ENCODE peak calls at places on chromosome 6, in ten cellular contexts. S is neural progenitor cell; W is naive thymus-derived CD4-positive, alpha-beta T cell; B is CD4-positive, alpha-beta memory T cell; Q is fibroblast of pulmonary artery; N is fibroblast of the aortic adventitia; P is gastrocnemius medialis; T is A549; D is dorsolateral prefrontal cortex; Y is keratinocyte. C is an unnamed sample.
A peak's percentile ranks its signal among the peaks of the same experiment; 100 is the strongest.

GRCh38 chr6:111605100-111605748 is 454 bp downstream of the TRAF3IP2 start:
- DNase-seq in S (peak; percentile 72), W (peak; percentile 34), B (no peak), Q (peak; percentile 97), N (peak; percentile 98), P (peak; percentile 92), T (peak; percentile 31), D (no peak), Y (no peak), C (peak; percentile 88)

GRCh38 chr6:4350571-4351505 is 215.5 kb upstream of the ECI2 start:
- DNase-seq in S (no peak), W (no peak), B (no peak), Q (peak; percentile 87), N (peak; percentile 36), P (no peak), T (no peak), D (no peak), Y (no peak), C (peak; percentile 38)

GRCh38 chr6:24918641-24919403 is 16.9 kb downstream of the RIPOR2 start:
- DNase-seq in S (no peak), W (no peak), B (no peak), Q (no peak), N (no peak), P (peak; percentile 90), T (no peak), D (no peak), Y (no peak), C (no peak)

GRCh38 chr6:20572940-20573339 is 38.7 kb downstream of the CDKAL1 start:
- DNase-seq in S (no peak), W (no peak), B (no peak), Q (peak; percentile 90), N (peak; percentile 75), P (no peak), T (no peak), D (no peak), Y (no peak), C (peak; percentile 16)

GRCh38 chr6:79127660-79128059 is 49.6 kb upstream of the PHIP start:
- DNase-seq in S (peak; percentile 5), W (no peak), B (no peak), Q (no peak), N (no peak), P (no peak), T (no peak), D (no peak), Y (no peak), C (no peak)

GRCh38 chr6:49541210-49541724 is 9.2 kb upstream of the C6orf141 start:
- DNase-seq in S (no peak), W (no peak), B (no peak), Q (peak; percentile 95), N (peak; percentile 94), P (no peak), T (peak; percentile 46), D (no peak), Y (peak; percentile 80), C (peak; percentile 74)

GRCh38 chr6:25706314-25707014 is 48.1 kb upstream of the SLC17A4 start:
- DNase-seq in S (no peak), W (no peak), B (no peak), Q (peak; percentile 41), N (peak; percentile 7), P (no peak), T (no peak), D (no peak), Y (no peak), C (no peak)

GRCh38 chr6:72724545-72724944 is 102.7 kb downstream of the KCNQ5 start:
- DNase-seq in S (no peak), W (no peak), B (no peak), Q (no peak), N (no peak), P (no peak), T (no peak), D (no peak), Y (no peak), C (peak; percentile 58)

GRCh38 chr6:69871107-69871506 is 4.8 kb downstream of the COL19A1 start:
- DNase-seq in S (no peak), W (no peak), B (no peak), Q (no peak), N (no peak), P (no peak), T (no peak), D (no peak), Y (no peak), C (no peak)

GRCh38 chr6:131954099-131954774 is 3.1 kb upstream of the CCN2 start:
- DNase-seq in S (no peak), W (no peak), B (no peak), Q (peak; percentile 82), N (peak; percentile 75), P (no peak), T (no peak), D (no peak), Y (no peak), C (no peak)

DNA sequence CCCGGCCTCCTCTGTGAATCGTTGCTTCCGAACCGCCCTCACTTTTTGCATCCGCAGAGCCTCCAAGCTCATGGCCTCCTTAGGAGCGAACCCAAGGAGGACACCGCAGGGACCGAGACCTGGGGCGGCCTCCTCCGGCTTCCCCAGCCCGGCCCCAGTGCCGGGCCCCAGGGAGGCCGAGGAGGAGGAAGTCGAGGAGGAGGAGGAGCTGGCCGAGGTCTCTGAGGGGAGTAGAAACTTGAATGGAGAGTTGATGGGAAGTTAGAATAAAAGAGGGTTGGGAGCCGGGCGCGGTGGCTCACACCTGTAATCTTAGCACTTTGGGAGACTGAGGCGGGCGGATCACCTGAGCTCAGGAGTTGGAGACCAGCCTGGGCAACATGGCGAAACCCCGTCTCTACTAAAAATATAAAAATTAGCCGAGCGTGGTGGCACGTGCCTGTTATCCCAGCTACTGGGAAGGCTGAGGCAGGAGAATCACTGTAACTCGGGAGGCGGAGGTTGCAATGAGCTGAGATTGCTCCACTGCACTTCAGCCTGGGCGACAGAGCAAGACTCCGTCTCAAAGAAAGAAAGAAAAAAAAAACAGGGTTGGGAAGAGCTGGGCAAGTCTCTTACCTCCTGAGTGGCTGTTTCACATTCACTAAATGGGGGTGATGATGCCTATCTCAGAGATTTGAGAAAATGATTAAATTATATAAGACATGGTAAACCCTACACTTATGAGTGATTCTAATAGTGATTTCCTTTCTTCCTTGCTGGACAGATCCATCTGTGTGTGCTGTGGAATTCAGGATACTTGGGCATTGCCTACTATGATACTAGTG is 805 bp downstream of the MSH5 start:
- DNase-seq in S (no peak), W (no peak), B (no peak), Q (no peak), N (no peak), P (no peak), T (no peak), D (no peak), Y (no peak), C (no peak)
- H3K4me3 ChIP-seq in S (peak overlapping the region; percentile 48), W (peak overlapping the region; percentile 68), B (peak overlapping the region; percentile 82), Q (peak overlapping the region; percentile 87), N (peak overlapping the region; percentile 90), P (peak overlapping the region; percentile 72), T (peak overlapping the region; percentile 67), D (peak overlapping the region; percentile 91), Y (peak overlapping the region; percentile 72), C (peak overlapping the region; percentile 82)

DNA sequence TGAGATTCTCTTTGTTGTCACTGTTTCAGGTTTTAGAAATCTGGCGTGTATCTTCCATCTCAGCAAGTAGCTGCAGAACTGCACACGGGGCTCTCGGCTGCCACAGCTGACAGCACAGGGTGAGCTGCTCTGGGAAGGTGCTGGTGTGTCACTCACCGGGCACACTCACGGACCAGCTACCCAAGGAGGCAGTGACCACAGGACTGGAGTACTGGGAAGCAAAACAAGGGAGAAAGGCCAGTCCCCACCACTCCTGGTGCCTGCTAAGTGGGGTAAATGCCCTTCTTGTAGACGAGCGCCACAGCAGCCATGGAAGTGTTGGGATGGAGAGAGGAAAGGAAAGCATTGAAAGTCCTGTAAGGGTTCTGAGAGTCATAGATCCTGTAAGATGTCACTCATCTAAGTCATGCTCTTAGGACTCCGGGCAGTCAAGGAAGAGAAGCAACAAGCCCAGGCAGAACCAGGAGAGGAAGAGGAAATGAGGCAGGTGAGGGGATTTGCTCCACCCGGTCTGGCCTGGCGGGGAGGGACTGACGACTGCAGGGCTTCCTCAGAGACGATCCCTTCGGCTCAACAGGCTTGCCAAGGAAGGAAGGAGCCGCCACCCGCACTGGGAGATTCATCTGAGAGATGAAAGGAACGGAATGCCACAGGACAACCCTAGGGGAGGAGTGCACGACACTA is 48.1 kb downstream of the PRDM1 start:
- DNase-seq in S (no peak), W (no peak), B (no peak), Q (no peak), N (no peak), P (no peak), T (no peak), D (no peak), Y (no peak), C (no peak)
- H3K4me3 ChIP-seq in S (no peak overlapping the region), W (no peak overlapping the region), B (no peak overlapping the region), Q (no peak overlapping the region), N (no peak overlapping the region), P (no peak overlapping the region), T (no peak overlapping the region), D (no peak overlapping the region), Y (no peak overlapping the region), C (no peak overlapping the region)

GRCh38 chr6:117266948-117267347 is 1.6 kb downstream of the VGLL2 start:
- DNase-seq in S (no peak), W (no peak), B (no peak), Q (no peak), N (no peak), P (no peak), T (no peak), D (no peak), Y (no peak), C (no peak)
- H3K4me3 ChIP-seq in S (no peak overlapping the region), W (no peak overlapping the region), B (no peak overlapping the region), Q (no peak overlapping the region), N (no peak overlapping the region), P (peak overlapping the region; percentile 82), T (no peak overlapping the region), D (no peak overlapping the region), Y (no peak overlapping the region), C (no peak overlapping the region)

GRCh38 chr6:37516920-37517405 is 17.3 kb upstream of the CCDC167 start:
- DNase-seq in S (no peak), W (no peak), B (no peak), Q (no peak), N (no peak), P (no peak), T (no peak), D (no peak), Y (no peak), C (no peak)

GRCh38 chr6:37519461-37519860 is 19.8 kb upstream of the CCDC167 start:
- DNase-seq in S (no peak), W (no peak), B (no peak), Q (no peak), N (no peak), P (no peak), T (no peak), D (no peak), Y (no peak), C (no peak)

GRCh38 chr6:37516076-37516919 is 16.6 kb upstream of the CCDC167 start:
- DNase-seq in S (peak; percentile 83), W (peak; percentile 89), B (peak; percentile 94), Q (no peak), N (no peak), P (no peak), T (no peak), D (no peak), Y (no peak), C (peak; percentile 21)

GRCh38 chr6:37517411-37517812 is 17.7 kb upstream of the CCDC167 start:
- DNase-seq in S (no peak), W (peak; percentile 83), B (peak; percentile 88), Q (no peak), N (no peak), P (no peak), T (no peak), D (no peak), Y (no peak), C (no peak)

GRCh38 chr6:37518116-37518515 is 18.4 kb upstream of the CCDC167 start:
- DNase-seq in S (no peak), W (no peak), B (peak; percentile 17), Q (no peak), N (no peak), P (no peak), T (no peak), D (no peak), Y (no peak), C (no peak)
- H3K4me3 ChIP-seq in S (no peak overlapping the region), W (peak overlapping the region; percentile 55), B (peak overlapping the region; percentile 70), Q (no peak overlapping the region), N (no peak overlapping the region), P (no peak overlapping the region), T (no peak overlapping the region), D (no peak overlapping the region), Y (no peak overlapping the region), C (no peak overlapping the region)

C was measured in astrocyte of the spinal cord.